ENCODE peak calls at places on chromosomes 4 and X, in ten cellular contexts. I, Y, B, H, F, P, U, A, W and J are unnamed samples.

GRCh38 chr4:9765091-9765490 is 16.3 kb upstream of the DRD5 start:
- DNase-seq in I (no peak), B (no peak), Y (peak), F (no peak), P (peak), U (peak), A (peak), W (no peak), H (peak), J (peak)

GRCh38 chr4:94458682-94459081 is 6.9 kb downstream of the PDLIM5 start:
- DNase-seq in H (no peak), A (no peak), P (no peak), U (no peak), I (no peak), W (no peak), Y (no peak), B (no peak), F (no peak), J (no peak)

GRCh38 chrX:42269186-42269585 is 345.8 kb upstream of the CASK start:
- DNase-seq in A (no peak), F (peak), H (no peak), U (no peak), Y (no peak), I (no peak), B (no peak), W (no peak), P (peak), J (no peak)

GRCh38 chr4:3408793-3409330 is 32.9 kb upstream of the HGFAC start:
- DNase-seq in Y (no peak), A (no peak), U (no peak), B (no peak), W (no peak), P (no peak), I (no peak), H (no peak), F (no peak), J (peak)

GRCh38 chr4:100933628-100934027 is 413.7 kb downstream of the PPP3CA start:
- DNase-seq in F (peak), W (peak), Y (no peak), A (no peak), H (no peak), U (no peak), P (peak), I (no peak), B (no peak), J (no peak)

GRCh38 chrX:19870206-19870605 is 17.2 kb downstream of the SH3KBP1 start:
- DNase-seq in W (no peak), I (no peak), H (no peak), F (no peak), B (no peak), U (no peak), A (no peak), P (no peak), Y (no peak), J (no peak)

GRCh38 chr4:173237152-173237551 is 68.5 kb downstream of the GALNT7 start:
- DNase-seq in B (no peak), I (no peak), H (no peak), U (no peak), P (no peak), Y (no peak), A (no peak), W (no peak), F (no peak), J (no peak)

GRCh38 chr4:90689739-90690138 is 562.5 kb downstream of the CCSER1 start:
- DNase-seq in H (no peak), I (no peak), P (no peak), A (no peak), W (no peak), F (no peak), U (no peak), Y (no peak), B (no peak), J (no peak)

GRCh38 chr4:168622600-168622999 is 125.7 kb downstream of the PALLD start:
- DNase-seq in B (no peak), W (no peak), F (no peak), P (no peak), I (no peak), U (no peak), A (no peak), H (no peak), Y (no peak), J (no peak)

GRCh38 chr4:168124008-168124641 is 31.8 kb downstream of the ANXA10 start:
- DNase-seq in B (no peak), H (no peak), P (peak), W (peak), A (no peak), F (no peak), I (no peak), U (no peak), Y (no peak), J (no peak)

GRCh38 chrX:22952011-22952410 is 47.7 kb upstream of the DDX53 start:
- DNase-seq in B (no peak), Y (no peak), P (peak), U (no peak), A (no peak), H (no peak), F (no peak), W (peak), I (no peak), J (no peak)

GRCh38 chr4:54165438-54165837 is 63.7 kb upstream of the PDGFRA start:
- DNase-seq in B (no peak), P (peak), I (no peak), A (no peak), W (peak), Y (no peak), U (no peak), F (peak), H (no peak), J (no peak)

GRCh38 chr4:144296941-144297340 is 156.4 kb upstream of the GYPA start:
- DNase-seq in P (no peak), I (no peak), H (no peak), B (no peak), A (no peak), Y (no peak), F (no peak), U (no peak), W (no peak), J (no peak)

GRCh38 chr4:117400039-117400835 is 314.9 kb upstream of the TRAM1L1 start:
- DNase-seq in I (no peak), U (no peak), Y (no peak), F (no peak), B (no peak), P (peak), H (no peak), A (no peak), W (peak), J (no peak)

GRCh38 chrX:119477812-119478232 is 9.6 kb downstream of the SLC25A5 start:
- DNase-seq in W (peak), U (no peak), P (peak), F (peak), A (peak), B (no peak), Y (no peak), H (no peak), I (peak), J (no peak)

GRCh38 chrX:119539872-119540271 is 25.3 kb downstream of the STEEP1 start:
- DNase-seq in I (no peak), F (no peak), U (no peak), W (no peak), B (no peak), H (peak), A (no peak), Y (peak), P (no peak), J (peak)

GRCh38 chr4:125594203-125594602 is 279.4 kb downstream of the FAT4 start:
- DNase-seq in A (no peak), P (no peak), W (no peak), B (no peak), F (no peak), H (no peak), Y (no peak), I (no peak), U (no peak), J (no peak)

GRCh38 chrX:14476169-14476568 is 53.2 kb upstream of the GLRA2 start:
- DNase-seq in B (no peak), U (no peak), I (no peak), H (no peak), P (peak), Y (no peak), W (peak), F (no peak), A (peak), J (no peak)

GRCh38 chr4:180398564-180398963 is 1844.6 kb upstream of the TENM3 start:
- DNase-seq in A (no peak), U (no peak), B (no peak), P (peak), F (no peak), W (no peak), I (no peak), H (no peak), Y (no peak), J (no peak)

GRCh38 chr4:89009653-89010369 is 47.2 kb downstream of the FAM13A start:
- DNase-seq in F (no peak), B (no peak), I (no peak), P (no peak), U (no peak), W (no peak), Y (no peak), A (no peak), H (no peak), J (no peak)

GRCh38 chrX:100642296-100642695 is 1.7 kb upstream of the SRPX2 start:
- DNase-seq in F (no peak), W (no peak), Y (no peak), H (no peak), I (no peak), B (no peak), P (no peak), A (no peak), U (no peak), J (no peak)

GRCh38 chr4:58093352-58093751 is 983.2 kb upstream of the IGFBP7 start:
- DNase-seq in B (no peak), H (no peak), I (no peak), A (no peak), F (no peak), P (no peak), Y (peak), W (no peak), U (no peak), J (peak)

GRCh38 chrX:40734956-40735317 is 405 bp downstream of the MED14 start:
- DNase-seq in U (no peak), A (peak), I (peak), H (no peak), W (peak), P (no peak), Y (no peak), F (no peak), B (no peak), J (no peak)

GRCh38 chrX:15576019-15576418 is 24.7 kb downstream of the ACE2 start:
- DNase-seq in P (no peak), H (no peak), U (no peak), F (no peak), A (no peak), B (no peak), I (no peak), W (peak), Y (no peak), J (no peak)

GRCh38 chr4:155734951-155735350 is 23.9 kb upstream of the GUCY1B1 start:
- DNase-seq in I (no peak), P (no peak), H (no peak), B (no peak), A (no peak), Y (no peak), W (no peak), U (no peak), F (no peak), J (no peak)

DNA sequence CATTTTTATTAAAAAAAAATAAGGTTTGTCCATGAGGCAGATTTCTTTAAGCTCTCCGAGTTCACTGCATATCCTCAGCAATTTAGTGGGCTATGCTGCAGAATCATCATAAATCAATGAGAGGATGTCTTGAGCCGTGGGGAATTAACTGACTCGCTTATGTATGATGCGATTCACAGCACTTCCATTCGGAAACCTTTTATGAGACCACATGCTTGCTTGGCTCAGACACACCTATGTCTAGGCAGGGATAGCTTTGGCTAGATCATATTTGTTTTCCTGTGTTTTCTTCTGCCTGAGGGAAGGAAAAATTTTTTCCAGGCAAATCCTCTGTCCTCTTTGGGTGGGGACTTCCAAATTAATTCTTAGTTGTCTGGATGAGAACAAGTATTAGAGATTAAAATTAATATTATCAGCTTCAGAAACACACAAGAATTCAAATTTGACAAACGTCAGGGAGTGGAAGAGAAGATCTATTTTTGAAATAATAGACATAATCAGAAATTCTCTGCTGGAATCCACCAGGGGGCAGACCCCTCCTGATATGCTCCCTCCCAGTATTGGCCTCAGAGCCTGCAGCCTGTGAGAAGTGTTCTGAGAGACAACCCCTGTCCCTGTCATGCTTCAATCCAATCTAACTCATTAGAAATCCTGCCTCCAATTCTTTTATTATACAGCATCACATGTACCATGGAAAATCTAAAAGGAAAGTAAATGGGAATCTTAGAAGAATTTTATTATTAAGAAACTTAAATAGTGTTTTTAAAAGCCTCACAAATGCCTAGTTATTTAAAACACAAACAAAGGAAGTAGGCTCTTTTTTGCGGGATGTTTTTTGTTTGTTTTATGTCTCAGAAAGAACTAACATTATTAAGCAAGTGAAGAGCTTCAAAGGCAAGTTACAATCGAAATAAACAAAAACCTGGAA is 345.1 kb upstream of the TACR3 start:
- DNase-seq in B (no peak), A (peak), U (peak), P (peak), Y (peak), H (peak), I (peak), F (no peak), W (peak), J (peak)
- TF ChIP-seq CTCF in B (no peak), A (peak), U (peak), P (peak), Y (peak), H (peak), I (peak), F (no peak), W (peak), J (peak)

GRCh38 chr4:164027805-164028204 is 533.3 kb downstream of the TMA16 start:
- DNase-seq in H (no peak), B (no peak), F (no peak), U (no peak), I (no peak), Y (no peak), A (no peak), W (no peak), P (no peak), J (no peak)

GRCh38 chr4:164021947-164022346 is 527.5 kb downstream of the TMA16 start:
- DNase-seq in U (no peak), Y (no peak), F (no peak), A (no peak), I (no peak), W (no peak), H (no peak), P (no peak), B (no peak), J (no peak)

GRCh38 chr4:164023214-164023613 is 528.7 kb downstream of the TMA16 start:
- DNase-seq in F (no peak), I (no peak), U (no peak), Y (no peak), W (no peak), A (no peak), H (no peak), P (peak), B (no peak), J (no peak)
- TF ChIP-seq CTCF in F (no peak), I (no peak), U (peak), Y (no peak), W (no peak), A (no peak), H (no peak), P (peak), B (no peak), J (peak)

DNA sequence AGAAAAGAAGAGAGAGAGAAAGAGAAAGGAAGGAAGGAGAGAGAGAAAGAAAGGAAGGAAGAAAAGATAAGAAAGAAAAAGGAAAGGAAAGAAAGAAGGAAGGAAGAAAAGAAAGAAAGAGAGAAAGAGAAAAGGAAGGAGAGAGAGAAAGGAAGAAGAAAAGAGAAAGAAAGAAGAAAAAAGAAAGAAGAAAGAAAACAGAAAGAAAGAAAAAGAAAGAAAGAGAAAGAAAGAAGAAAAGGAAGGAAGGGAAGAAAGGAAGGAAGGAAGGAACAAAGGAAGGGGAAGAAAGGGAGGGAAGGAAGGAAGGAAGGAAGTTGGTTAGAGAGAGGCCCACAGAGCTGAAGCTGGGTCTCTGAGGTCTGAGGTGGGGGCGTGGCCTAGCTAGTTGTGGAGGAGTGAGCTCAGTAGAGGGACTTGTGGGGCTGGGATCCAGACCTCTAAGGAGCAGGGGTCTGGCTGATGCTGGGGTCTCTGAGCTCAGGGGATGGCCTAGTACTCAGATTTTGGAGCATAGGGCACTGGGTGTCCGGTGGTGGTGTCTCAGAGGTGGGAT is 27.1 kb upstream of the PDZD4 start:
- DNase-seq in W (no peak), F (no peak), B (no peak), H (no peak), I (no peak), A (no peak), U (no peak), Y (no peak), P (no peak), J (no peak)
- TF ChIP-seq CTCF in W (no peak), F (no peak), B (no peak), H (no peak), I (no peak), A (no peak), U (no peak), Y (no peak), P (no peak), J (no peak)

DNA sequence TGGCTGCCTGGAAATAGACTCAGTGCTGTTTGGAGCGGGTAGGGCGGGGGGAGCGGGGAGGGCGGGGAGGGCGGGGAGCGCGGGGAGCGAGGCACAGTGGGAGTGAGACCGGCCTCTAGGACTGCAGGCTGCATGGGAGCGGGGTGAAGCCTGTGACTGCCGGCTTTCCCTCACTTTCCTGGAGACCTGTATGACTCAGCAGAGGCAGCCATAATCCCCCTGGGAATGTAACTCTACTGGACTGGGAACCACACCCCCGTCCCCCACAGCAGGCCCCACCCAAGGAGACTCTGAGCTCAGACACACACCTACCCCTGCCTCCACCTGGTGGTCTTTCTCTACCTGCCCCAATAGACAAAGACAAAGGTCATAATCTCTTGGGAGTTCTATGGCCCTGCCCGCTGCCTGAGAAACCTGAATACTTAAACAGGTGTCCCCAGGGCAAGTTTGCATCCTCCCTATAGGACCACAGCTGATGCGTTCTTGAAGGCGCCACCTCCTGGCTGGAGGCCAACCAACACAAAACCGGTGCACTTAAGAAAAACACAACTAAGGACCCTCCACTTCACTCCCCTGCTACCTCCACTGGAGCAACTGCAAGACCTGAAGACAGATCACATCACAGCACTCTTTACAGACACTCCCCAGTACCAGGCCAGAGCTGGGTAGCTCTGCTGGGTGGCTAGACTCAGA is 18.0 kb downstream of the HDAC8 start:
- DNase-seq in Y (peak), A (peak), I (no peak), U (no peak), B (no peak), P (peak), H (peak), W (peak), F (no peak), J (peak)
- TF ChIP-seq CTCF in Y (no peak), A (no peak), I (no peak), U (peak), B (no peak), P (no peak), H (peak), W (no peak), F (no peak), J (peak)

GRCh38 chr4:139761461-139761860 is 95.8 kb downstream of the MGST2 start:
- DNase-seq in I (no peak), P (peak), A (no peak), F (no peak), H (no peak), Y (no peak), W (no peak), U (no peak), B (no peak), J (no peak)
- TF ChIP-seq CTCF in I (no peak), P (peak), A (no peak), F (peak), H (peak), Y (peak), W (peak), U (peak), B (no peak), J (peak)

GRCh38 chr4:52235775-52236174 is 184.7 kb downstream of the SPATA18 start:
- DNase-seq in Y (no peak), I (no peak), P (no peak), W (no peak), H (no peak), B (no peak), U (no peak), F (no peak), A (no peak), J (no peak)

GRCh38 chr4:52234539-52235174 is 183.6 kb downstream of the SPATA18 start:
- DNase-seq in A (no peak), B (no peak), P (peak), W (peak), U (no peak), I (no peak), F (peak), H (no peak), Y (no peak), J (no peak)
- TF ChIP-seq CTCF in A (no peak), B (no peak), P (peak), W (peak), U (peak), I (peak), F (peak), H (peak), Y (no peak), J (no peak)

DNA sequence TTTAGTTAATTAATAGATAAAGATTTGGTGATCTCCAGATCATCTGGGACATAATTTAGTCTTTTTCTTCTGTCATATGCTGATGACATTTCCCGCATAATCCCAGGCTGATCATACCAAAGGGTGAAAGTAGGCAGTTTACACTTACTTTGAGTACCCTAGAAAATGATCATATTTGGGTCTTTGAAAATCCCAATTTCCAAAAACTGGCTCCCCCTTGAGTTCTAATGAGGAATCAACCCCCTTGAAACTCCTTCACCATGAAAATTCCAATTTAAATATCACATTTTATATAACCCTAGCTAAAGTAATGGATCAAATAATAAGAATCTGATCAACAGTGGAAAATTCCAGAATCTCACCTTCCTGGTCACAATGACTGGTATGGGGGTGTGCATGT is 223.4 kb downstream of the NAF1 start:
- DNase-seq in A (no peak), P (no peak), U (no peak), I (no peak), H (no peak), Y (no peak), B (no peak), F (no peak), W (no peak), J (no peak)
- TF ChIP-seq CTCF in A (no peak), P (no peak), U (no peak), I (no peak), H (peak), Y (peak), B (no peak), F (no peak), W (no peak), J (peak)